ENCODE peak calls at places on chromosomes 1 and 21, in nine cellular contexts. D, M, E, I, P, S, O, B and F are unnamed samples.
A peak's percentile ranks its signal among the peaks of the same experiment; 100 is the strongest.

GRCh38 chr1:11736746-11737639 is 1.1 kb downstream of the AGTRAP start:
- DNase-seq in P (peak; percentile 62), O (peak; percentile 65), M (peak; percentile 43), D (peak; percentile 84), B (peak; percentile 83), E (peak; percentile 79), I (peak; percentile 79), S (no peak), F (peak; percentile 44)

GRCh38 chr1:54667797-54668196 is 26.2 kb downstream of the MROH7 start:
- DNase-seq in S (no peak), B (no peak), O (no peak), E (no peak), I (no peak), P (no peak), M (no peak), D (no peak), F (no peak)

GRCh38 chr1:60265560-60266535 is 192.3 kb upstream of the C1orf87 start:
- DNase-seq in S (no peak), B (no peak), M (no peak), D (no peak), P (no peak), O (no peak), I (peak; percentile 0), E (no peak), F (no peak)

GRCh38 chr1:2000850-2001249 is 2.7 kb downstream of the CFAP74 start:
- DNase-seq in S (no peak), B (no peak), M (no peak), P (no peak), I (no peak), E (no peak), D (no peak), O (no peak), F (no peak)

GRCh38 chr1:92934395-92935378 is 26.6 kb downstream of the DIPK1A start:
- DNase-seq in O (peak; percentile 56), P (peak; percentile 69), D (peak; percentile 31), M (no peak), B (no peak), E (no peak), S (no peak), I (peak; percentile 76), F (peak; percentile 53)

GRCh38 chr1:118918230-118918939 is 69.8 kb downstream of the TBX15 start:
- DNase-seq in E (no peak), M (no peak), O (no peak), S (no peak), P (no peak), D (no peak), B (no peak), I (no peak), F (no peak)

GRCh38 chr21:46459356-46460112 is 843 bp downstream of the DIP2A start:
- DNase-seq in I (peak; percentile 35), O (peak; percentile 67), P (peak; percentile 53), S (no peak), M (no peak), B (peak; percentile 73), E (peak; percentile 58), D (peak; percentile 45), F (peak; percentile 28)

GRCh38 chr1:91697322-91698260 is 188.4 kb downstream of the TGFBR3 start:
- DNase-seq in P (no peak), S (no peak), I (peak; percentile 79), B (no peak), E (no peak), O (no peak), D (no peak), M (no peak), F (no peak)

GRCh38 chr1:119885903-119886783 is 10.2 kb downstream of the ADAM30 start:
- DNase-seq in M (no peak), O (peak; percentile 69), E (peak; percentile 77), I (peak; percentile 39), P (peak; percentile 32), D (peak; percentile 53), S (peak; percentile 67), B (peak; percentile 77), F (no peak)

GRCh38 chr1:51265618-51266017 is 29.5 kb downstream of the RNF11 start:
- DNase-seq in D (no peak), B (no peak), O (no peak), M (no peak), E (no peak), S (no peak), P (no peak), I (no peak), F (no peak)

GRCh38 chr1:19815801-19816736 is 986 bp upstream of the RNF186 start:
- DNase-seq in B (no peak), M (no peak), D (no peak), I (no peak), E (no peak), O (peak; percentile 55), S (no peak), P (no peak), F (no peak)

GRCh38 chr1:99992044-99992722 is 22.4 kb downstream of the SLC35A3 start:
- DNase-seq in D (no peak), B (no peak), E (no peak), P (no peak), O (no peak), I (no peak), M (no peak), S (no peak), F (no peak)

GRCh38 chr1:234743866-234744581 is 134.0 kb upstream of the IRF2BP2 start:
- DNase-seq in O (no peak), E (peak; percentile 73), B (peak; percentile 19), S (no peak), M (no peak), D (no peak), I (peak; percentile 24), P (no peak), F (no peak)

GRCh38 chr1:198693321-198693720 is 54.5 kb downstream of the PTPRC start:
- DNase-seq in E (no peak), B (no peak), I (no peak), M (no peak), S (no peak), D (no peak), O (no peak), P (no peak), F (no peak)
- H3K4me1 ChIP-seq in E (peaks cover 26% of the 10 kb centered on the region), B (no peaks in the 10 kb centered on the region), I (no peaks in the 10 kb centered on the region), M (no peaks in the 10 kb centered on the region), S (no peaks in the 10 kb centered on the region), D (no peaks in the 10 kb centered on the region), O (peaks cover 7% of the 10 kb centered on the region), P (no peaks in the 10 kb centered on the region), F (no peaks in the 10 kb centered on the region)

GRCh38 chr1:26701995-26702679 is 6.3 kb downstream of the ARID1A start:
- DNase-seq in I (no peak), E (no peak), S (no peak), P (no peak), D (no peak), O (no peak), B (no peak), M (no peak), F (no peak)

GRCh38 chr1:26703466-26703865 is 7.7 kb downstream of the ARID1A start:
- DNase-seq in M (no peak), E (no peak), B (no peak), O (no peak), S (no peak), D (no peak), I (no peak), P (no peak), F (no peak)

GRCh38 chr1:26700711-26701110 is 4.9 kb downstream of the ARID1A start:
- DNase-seq in O (no peak), I (peak; percentile 60), B (no peak), D (no peak), P (no peak), E (no peak), S (no peak), M (no peak), F (no peak)

GRCh38 chr1:26702680-26703038 is 6.8 kb downstream of the ARID1A start:
- DNase-seq in P (no peak), I (no peak), D (no peak), O (no peak), M (no peak), S (no peak), B (no peak), E (no peak), F (no peak)

DNA sequence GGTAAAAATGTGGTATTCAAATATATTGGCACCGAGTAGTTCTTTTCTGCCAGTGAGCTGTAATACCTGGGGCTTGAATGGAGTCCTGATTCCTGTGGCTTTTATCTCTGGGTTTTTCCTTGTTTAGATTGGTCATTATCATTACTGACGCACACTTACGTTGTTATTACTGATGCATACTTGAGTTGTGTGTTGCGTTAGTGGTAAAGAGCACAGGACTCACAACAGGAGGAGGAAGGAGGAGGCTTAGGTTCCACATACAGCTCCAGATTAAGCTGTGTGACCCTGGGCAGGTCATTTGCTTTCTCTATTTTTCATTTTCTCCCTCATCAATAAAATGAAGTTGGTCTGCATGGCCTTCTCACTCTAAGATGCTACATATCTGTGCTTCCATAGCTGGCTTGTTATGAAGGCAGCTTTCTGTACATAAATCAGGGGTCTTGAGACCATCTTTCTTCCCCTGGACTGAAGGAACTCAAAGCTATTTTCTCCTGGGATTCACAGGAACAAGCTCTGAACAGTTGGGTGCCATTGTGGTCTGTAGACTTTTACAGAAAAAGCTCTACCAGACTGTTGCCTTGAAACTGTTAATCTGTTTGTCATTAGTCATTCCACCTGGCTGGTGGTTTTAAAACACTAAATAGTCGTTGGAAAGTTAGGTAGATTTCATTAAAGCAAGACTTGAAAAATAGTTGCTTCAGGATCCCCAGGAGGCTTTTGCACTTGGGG is 5.6 kb downstream of the ARID1A start:
- DNase-seq in M (no peak), O (no peak), S (no peak), P (no peak), I (peak; percentile 93), D (no peak), B (no peak), E (no peak), F (no peak)
- H3K4me1 ChIP-seq in M (peaks cover 83% of the 10 kb centered on the region), O (peaks cover 83% of the 10 kb centered on the region), S (peaks cover 43% of the 10 kb centered on the region), P (peaks cover 71% of the 10 kb centered on the region), I (peaks cover 39% of the 10 kb centered on the region), D (peaks cover 73% of the 10 kb centered on the region), B (peaks cover 78% of the 10 kb centered on the region), E (peaks cover 79% of the 10 kb centered on the region), F (peaks cover 65% of the 10 kb centered on the region)

GRCh38 chr1:155761746-155762400 is 73.0 kb downstream of the DAP3 start:
- DNase-seq in B (peak; percentile 26), O (no peak), E (no peak), I (no peak), P (no peak), S (no peak), M (no peak), D (no peak), F (no peak)
- H3K4me1 ChIP-seq in B (no peaks in the 10 kb centered on the region), O (no peaks in the 10 kb centered on the region), E (no peaks in the 10 kb centered on the region), I (peaks cover 3% of the 10 kb centered on the region), P (no peaks in the 10 kb centered on the region), S (no peaks in the 10 kb centered on the region), M (no peaks in the 10 kb centered on the region), D (no peaks in the 10 kb centered on the region), F (no peaks in the 10 kb centered on the region)

DNA sequence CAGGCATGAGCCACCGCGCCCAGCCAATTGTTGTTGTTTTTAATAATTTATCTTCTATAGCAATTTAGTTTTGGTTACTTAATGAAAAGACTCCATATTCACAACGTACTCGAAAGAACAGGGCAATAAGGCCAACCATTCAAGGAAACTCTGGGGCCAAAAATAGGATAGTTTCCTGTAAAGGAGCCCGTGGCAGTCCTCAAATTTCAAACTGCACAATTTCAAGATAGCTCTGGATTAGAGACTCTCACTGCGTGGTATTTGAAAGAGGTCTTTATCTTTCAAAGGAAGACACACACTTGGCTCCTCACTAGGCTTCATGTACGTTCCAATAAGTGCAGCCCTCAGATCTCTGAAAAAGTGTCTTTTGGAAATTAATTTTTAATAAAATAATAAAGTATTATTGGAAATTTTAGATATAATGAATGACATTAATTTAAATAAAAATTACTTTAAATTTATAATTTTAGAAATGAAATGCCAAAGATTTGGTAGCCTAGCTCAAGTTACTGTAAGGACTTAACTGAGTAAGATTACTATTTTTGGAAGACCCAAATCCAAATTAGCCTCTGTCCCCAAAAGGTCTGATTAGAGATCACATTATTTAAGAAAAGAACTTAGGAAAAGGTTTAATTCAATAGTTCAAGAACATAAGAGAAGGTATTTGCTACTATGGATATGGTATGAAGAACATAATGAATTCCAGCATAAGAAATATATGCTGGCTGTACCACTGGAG is 22.7 kb upstream of the DONSON start:
- DNase-seq in P (no peak), E (no peak), D (no peak), O (no peak), B (no peak), I (no peak), M (no peak), S (no peak), F (no peak)
- H3K4me1 ChIP-seq in P (no peaks in the 10 kb centered on the region), E (no peaks in the 10 kb centered on the region), D (peaks cover 8% of the 10 kb centered on the region), O (no peaks in the 10 kb centered on the region), B (no peaks in the 10 kb centered on the region), I (no peaks in the 10 kb centered on the region), M (no peaks in the 10 kb centered on the region), S (no peaks in the 10 kb centered on the region), F (peaks cover 11% of the 10 kb centered on the region)